ENCODE peak calls at places on chromosomes 12 and 14, in five cellular contexts. One of them, this sample, is unnamed.

GRCh38 chr12:46124848-46125619 is 134.7 kb upstream of the SCAF11 start:
- DNase-seq in fibroblast of pulmonary artery: peak
- DNase-seq in PC-9: peak
- DNase-seq in body of pancreas: peak
- DNase-seq in tibial artery: no peak
- DNase-seq in this sample: peak

GRCh38 chr12:104064031-104064841 is at the start of gene HCFC2:
- DNase-seq in PC-9: peak
- DNase-seq in fibroblast of pulmonary artery: peak
- DNase-seq in tibial artery: peak
- DNase-seq in body of pancreas: peak
- DNase-seq in this sample: no peak

GRCh38 chr14:99644723-99645544 is at the start of gene HHIPL1:
- DNase-seq in PC-9: no peak
- DNase-seq in body of pancreas: peak
- DNase-seq in fibroblast of pulmonary artery: peak
- DNase-seq in tibial artery: no peak
- DNase-seq in this sample: no peak

GRCh38 chr12:105084251-105085250 is at the start of gene ALDH1L2:
- DNase-seq in body of pancreas: peak
- DNase-seq in tibial artery: peak
- DNase-seq in fibroblast of pulmonary artery: peak
- DNase-seq in PC-9: no peak
- DNase-seq in this sample: peak

GRCh38 chr12:42588981-42589464 is 523 bp downstream of the PRICKLE1 start:
- DNase-seq in body of pancreas: peak
- DNase-seq in fibroblast of pulmonary artery: peak
- DNase-seq in tibial artery: peak
- DNase-seq in PC-9: no peak
- DNase-seq in this sample: no peak

GRCh38 chr12:1493781-1494180 is 100.6 kb downstream of the FBXL14 start:
- DNase-seq in tibial artery: no peak
- DNase-seq in PC-9: no peak
- DNase-seq in body of pancreas: no peak
- DNase-seq in fibroblast of pulmonary artery: no peak
- DNase-seq in this sample: no peak

GRCh38 chr14:67428501-67429031 is 16.6 kb upstream of the PLEK2 start:
- DNase-seq in body of pancreas: peak
- DNase-seq in tibial artery: no peak
- DNase-seq in fibroblast of pulmonary artery: peak
- DNase-seq in PC-9: peak
- DNase-seq in this sample: no peak

GRCh38 chr12:105455250-105455649 is 124.8 kb downstream of the C12orf75 start:
- DNase-seq in PC-9: peak
- DNase-seq in tibial artery: no peak
- DNase-seq in fibroblast of pulmonary artery: no peak
- DNase-seq in body of pancreas: no peak
- DNase-seq in this sample: peak

GRCh38 chr14:59004012-59004411 is 184.5 kb upstream of the DAAM1 start:
- DNase-seq in PC-9: no peak
- DNase-seq in tibial artery: no peak
- DNase-seq in fibroblast of pulmonary artery: peak
- DNase-seq in body of pancreas: no peak
- DNase-seq in this sample: no peak

GRCh38 chr12:2690348-2691000 is 104.3 kb upstream of the FKBP4 start:
- DNase-seq in tibial artery: no peak
- DNase-seq in fibroblast of pulmonary artery: no peak
- DNase-seq in body of pancreas: no peak
- DNase-seq in PC-9: no peak
- DNase-seq in this sample: no peak

GRCh38 chr12:120328228-120328627 is 649 bp upstream of the PLA2G1B start:
- DNase-seq in fibroblast of pulmonary artery: no peak
- DNase-seq in tibial artery: no peak
- DNase-seq in PC-9: no peak
- DNase-seq in body of pancreas: no peak
- DNase-seq in this sample: no peak

GRCh38 chr14:38835874-38836273 is 267.2 kb downstream of the SEC23A start:
- DNase-seq in body of pancreas: no peak
- DNase-seq in PC-9: no peak
- DNase-seq in fibroblast of pulmonary artery: no peak
- DNase-seq in tibial artery: no peak
- DNase-seq in this sample: no peak

GRCh38 chr14:51369814-51370213 is 129.8 kb downstream of the TMX1 start:
- DNase-seq in tibial artery: no peak
- DNase-seq in body of pancreas: no peak
- DNase-seq in PC-9: no peak
- DNase-seq in fibroblast of pulmonary artery: no peak
- DNase-seq in this sample: no peak

GRCh38 chr14:24108336-24108874 is 6.2 kb upstream of the DCAF11 start:
- DNase-seq in body of pancreas: no peak
- DNase-seq in tibial artery: no peak
- DNase-seq in PC-9: no peak
- DNase-seq in fibroblast of pulmonary artery: no peak
- DNase-seq in this sample: no peak

GRCh38 chr14:101979666-101980065 is 15.3 kb downstream of the DYNC1H1 start:
- DNase-seq in body of pancreas: no peak
- DNase-seq in tibial artery: no peak
- DNase-seq in PC-9: no peak
- DNase-seq in fibroblast of pulmonary artery: no peak
- DNase-seq in this sample: no peak

GRCh38 chr14:76953196-76953945 is 75.1 kb downstream of the IRF2BPL start:
- DNase-seq in PC-9: peak
- DNase-seq in tibial artery: peak
- DNase-seq in fibroblast of pulmonary artery: peak
- DNase-seq in body of pancreas: peak
- DNase-seq in this sample: no peak

GRCh38 chr12:75964150-75964549 is 67.4 kb downstream of the PHLDA1 start:
- DNase-seq in body of pancreas: peak
- DNase-seq in fibroblast of pulmonary artery: no peak
- DNase-seq in PC-9: no peak
- DNase-seq in tibial artery: no peak
- DNase-seq in this sample: no peak

GRCh38 chr12:108240027-108240785 is 98.9 kb downstream of the CMKLR1 start:
- DNase-seq in body of pancreas: no peak
- DNase-seq in tibial artery: no peak
- DNase-seq in PC-9: no peak
- DNase-seq in fibroblast of pulmonary artery: no peak
- DNase-seq in this sample: no peak

GRCh38 chr12:69698769-69699540 is at the start of gene BEST3:
- DNase-seq in tibial artery: no peak
- DNase-seq in PC-9: no peak
- DNase-seq in body of pancreas: no peak
- DNase-seq in fibroblast of pulmonary artery: no peak
- DNase-seq in this sample: peak

GRCh38 chr12:121003650-121004049 is 12.6 kb downstream of the C12orf43 start:
- DNase-seq in fibroblast of pulmonary artery: no peak
- DNase-seq in body of pancreas: peak
- DNase-seq in tibial artery: no peak
- DNase-seq in PC-9: no peak
- DNase-seq in this sample: no peak

GRCh38 chr14:38761033-38761432 is 342.0 kb downstream of the SEC23A start:
- DNase-seq in fibroblast of pulmonary artery: no peak
- DNase-seq in tibial artery: no peak
- DNase-seq in body of pancreas: no peak
- DNase-seq in PC-9: no peak
- DNase-seq in this sample: no peak

GRCh38 chr14:95953111-95953724 is 76.6 kb downstream of the TUNAR start:
- DNase-seq in tibial artery: no peak
- DNase-seq in fibroblast of pulmonary artery: peak
- DNase-seq in PC-9: no peak
- DNase-seq in body of pancreas: no peak
- DNase-seq in this sample: peak

GRCh38 chr12:50458606-50459005 is 46.2 kb upstream of the DIP2B start:
- DNase-seq in tibial artery: no peak
- DNase-seq in PC-9: peak
- DNase-seq in body of pancreas: no peak
- DNase-seq in fibroblast of pulmonary artery: peak
- DNase-seq in this sample: no peak

GRCh38 chr12:125431516-125431915 is 366.3 kb downstream of the AACS start:
- DNase-seq in body of pancreas: no peak
- DNase-seq in tibial artery: no peak
- DNase-seq in PC-9: no peak
- DNase-seq in fibroblast of pulmonary artery: no peak
- DNase-seq in this sample: no peak

GRCh38 chr12:77060136-77060882 is 5.1 kb downstream of the E2F7 start:
- DNase-seq in body of pancreas: no peak
- DNase-seq in tibial artery: no peak
- DNase-seq in PC-9: no peak
- DNase-seq in fibroblast of pulmonary artery: no peak
- DNase-seq in this sample: no peak

GRCh38 chr12:13154027-13154538 is 42.4 kb upstream of the EMP1 start:
- DNase-seq in tibial artery: no peak
- DNase-seq in fibroblast of pulmonary artery: no peak
- DNase-seq in PC-9: peak
- DNase-seq in body of pancreas: no peak
- DNase-seq in this sample: no peak

GRCh38 chr12:111250251-111250881 is 118.5 kb downstream of the PHETA1 start:
- DNase-seq in body of pancreas: no peak
- DNase-seq in tibial artery: no peak
- DNase-seq in PC-9: no peak
- DNase-seq in fibroblast of pulmonary artery: no peak
- DNase-seq in this sample: no peak

GRCh38 chr12:119069029-119069731 is 87.8 kb downstream of the SRRM4 start:
- DNase-seq in body of pancreas: no peak
- DNase-seq in PC-9: no peak
- DNase-seq in tibial artery: no peak
- DNase-seq in fibroblast of pulmonary artery: no peak
- DNase-seq in this sample: no peak

DNA sequence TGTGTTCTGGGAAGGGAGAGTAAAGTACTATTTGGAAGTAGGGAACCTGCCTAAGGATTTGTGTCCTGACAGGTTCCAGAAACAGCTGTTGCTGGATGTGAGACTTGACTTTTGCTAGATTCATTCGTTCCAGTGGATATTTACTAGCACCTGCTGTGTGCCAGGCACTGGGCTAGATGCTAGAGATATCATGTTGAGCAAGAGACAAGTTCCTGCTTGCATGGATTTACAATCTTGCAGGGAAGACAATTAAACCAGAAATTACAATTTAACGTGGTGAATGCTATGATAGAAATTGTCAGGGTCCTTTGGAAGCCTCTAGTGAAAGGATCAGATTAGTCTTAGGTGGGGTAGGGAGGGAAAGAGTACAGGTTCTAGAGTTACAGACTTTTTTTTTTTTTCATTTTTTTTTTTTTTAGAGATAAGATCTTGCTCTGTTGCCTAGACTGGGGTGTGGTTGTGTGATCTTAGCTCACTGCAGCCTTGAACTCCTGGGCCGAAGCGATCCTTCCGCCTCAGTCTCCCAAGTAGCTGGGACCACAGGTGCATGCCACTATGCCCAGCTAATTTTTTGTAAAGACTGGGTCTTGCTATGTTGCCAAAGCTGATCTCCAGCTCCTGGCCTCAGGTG is 36.7 kb downstream of the SPATS2 start:
- DNase-seq in body of pancreas: no peak
- DNase-seq in PC-9: no peak
- DNase-seq in fibroblast of pulmonary artery: no peak
- DNase-seq in tibial artery: no peak
- DNase-seq in this sample: peak
- TF ChIP-seq CTCF in body of pancreas: no peak
- TF ChIP-seq CTCF in PC-9: no peak
- TF ChIP-seq CTCF in fibroblast of pulmonary artery: no peak
- TF ChIP-seq CTCF in tibial artery: no peak
- TF ChIP-seq CTCF in this sample: no peak

GRCh38 chr12:6334359-6334758 is 7.5 kb downstream of the TNFRSF1A start:
- DNase-seq in fibroblast of pulmonary artery: no peak
- DNase-seq in body of pancreas: no peak
- DNase-seq in tibial artery: no peak
- DNase-seq in PC-9: no peak
- DNase-seq in this sample: no peak
- H3K4me3 ChIP-seq in fibroblast of pulmonary artery: peak
- H3K4me3 ChIP-seq in body of pancreas: no peak
- H3K4me3 ChIP-seq in tibial artery: no peak
- H3K4me3 ChIP-seq in PC-9: no peak
- H3K4me3 ChIP-seq in this sample: no peak

DNA sequence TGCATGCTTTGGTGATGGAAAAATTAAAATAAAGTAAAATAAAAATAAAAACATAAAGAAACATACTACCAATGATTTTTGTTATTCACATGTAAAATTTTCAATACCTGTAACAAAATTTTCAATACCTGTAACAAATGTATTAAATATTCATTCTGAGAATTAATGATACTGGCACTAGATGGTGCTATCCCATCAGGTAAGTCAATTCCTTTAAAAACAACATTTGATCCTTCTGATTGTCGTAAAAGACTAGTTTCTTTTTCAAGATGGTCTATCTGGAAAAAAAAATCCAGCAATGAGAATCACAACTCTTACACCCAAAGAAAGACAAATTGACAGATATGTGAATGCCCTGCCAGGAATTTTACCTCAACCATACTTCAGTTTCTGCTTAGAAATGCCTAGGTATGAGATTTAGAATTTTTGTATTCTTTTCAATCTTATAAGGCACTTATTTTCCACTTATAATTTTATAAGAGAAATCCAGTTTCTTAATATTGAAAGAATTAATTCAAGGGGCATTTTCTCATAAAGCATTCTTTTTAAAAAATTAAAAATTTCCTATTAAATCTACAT is 30.7 kb downstream of the CEP290 start:
- DNase-seq in tibial artery: no peak
- DNase-seq in PC-9: no peak
- DNase-seq in fibroblast of pulmonary artery: peak
- DNase-seq in body of pancreas: no peak
- DNase-seq in this sample: peak
- TF ChIP-seq CTCF in tibial artery: peak
- TF ChIP-seq CTCF in PC-9: peak
- TF ChIP-seq CTCF in fibroblast of pulmonary artery: peak
- TF ChIP-seq CTCF in body of pancreas: peak
- TF ChIP-seq CTCF in this sample: peak

DNA sequence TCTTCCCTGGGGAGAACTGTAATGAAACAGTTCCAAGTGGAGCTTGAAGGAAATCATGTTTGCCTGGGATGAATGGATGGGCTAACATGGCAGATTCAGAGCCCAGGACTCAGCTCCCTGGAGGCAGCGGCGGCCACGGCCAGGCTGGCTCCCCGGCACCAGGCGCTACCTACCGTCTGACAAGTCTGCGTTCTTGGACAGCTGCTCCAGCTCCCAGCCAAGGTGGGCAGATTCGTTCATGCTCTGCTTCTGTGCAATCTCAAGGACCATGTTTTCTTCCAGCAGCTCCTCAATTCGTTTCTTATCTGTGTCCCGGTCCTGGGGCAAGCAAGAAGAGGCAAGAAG is 80.1 kb upstream of the GPR68 start:
- DNase-seq in body of pancreas: no peak
- DNase-seq in fibroblast of pulmonary artery: no peak
- DNase-seq in PC-9: no peak
- DNase-seq in tibial artery: no peak
- DNase-seq in this sample: no peak
- H3K4me3 ChIP-seq in body of pancreas: no peak
- H3K4me3 ChIP-seq in fibroblast of pulmonary artery: no peak
- H3K4me3 ChIP-seq in PC-9: no peak
- H3K4me3 ChIP-seq in tibial artery: no peak
- H3K4me3 ChIP-seq in this sample: no peak

GRCh38 chr14:78673845-78674244 is 503.7 kb downstream of the NRXN3 start:
- DNase-seq in PC-9: no peak
- DNase-seq in tibial artery: no peak
- DNase-seq in fibroblast of pulmonary artery: no peak
- DNase-seq in body of pancreas: no peak
- DNase-seq in this sample: no peak
- TF ChIP-seq CTCF in PC-9: no peak
- TF ChIP-seq CTCF in tibial artery: no peak
- TF ChIP-seq CTCF in fibroblast of pulmonary artery: no peak
- TF ChIP-seq CTCF in body of pancreas: no peak
- TF ChIP-seq CTCF in this sample: peak

This sample was measured in LNCaP clone FGC.